ENCODE peak calls at places on chromosomes 3 and 15, in eight cellular contexts. O is PC-3; W is effector memory CD4-positive, alpha-beta T cell; Y is body of pancreas; S is lung; A is DND-41; P is psoas muscle; D is H1. R is an unnamed sample.

GRCh38 chr15:60592386-60593339 is 113.7 kb upstream of the ICE2 start:
- DNase-seq in O (peak; percentile 46), W (peak; percentile 83), Y (peak; percentile 93), S (peak; percentile 82), A (peak; percentile 61), P (peak; percentile 88), D (no peak), R (peak; percentile 91)

GRCh38 chr15:29101491-29101890 is 168.1 kb downstream of the NSMCE3 start:
- DNase-seq in O (no peak), W (no peak), Y (no peak), S (no peak), A (no peak), P (no peak), D (no peak), R (no peak)

GRCh38 chr15:101188517-101189340 is 63.1 kb downstream of the CHSY1 start:
- DNase-seq in O (peak; percentile 29), W (no peak), Y (no peak), S (no peak), A (no peak), P (no peak), D (no peak), R (peak; percentile 60)

GRCh38 chr3:115100172-115100571 is 46.9 kb downstream of the ZBTB20 start:
- DNase-seq in O (peak; percentile 22), W (peak; percentile 9), Y (peak; percentile 33), S (no peak), A (peak; percentile 75), P (no peak), D (no peak), R (peak; percentile 81)

GRCh38 chr3:154852515-154852914 is 227.6 kb upstream of the MME start:
- DNase-seq in O (peak; percentile 57), W (no peak), Y (no peak), S (no peak), A (no peak), P (no peak), D (no peak), R (no peak)

GRCh38 chr3:46701211-46701939 is at the start of gene TMIE:
- DNase-seq in O (no peak), W (no peak), Y (no peak), S (no peak), A (no peak), P (peak; percentile 54), D (no peak), R (peak; percentile 28)

GRCh38 chr3:98772022-98772421 is 8.9 kb downstream of the ST3GAL6 start:
- DNase-seq in O (no peak), W (no peak), Y (no peak), S (no peak), A (no peak), P (no peak), D (no peak), R (no peak)

GRCh38 chr3:46811615-46812236 is 51.5 kb downstream of the MYL3 start:
- DNase-seq in O (no peak), W (no peak), Y (peak; percentile 75), S (no peak), A (no peak), P (no peak), D (peak; percentile 31), R (no peak)

GRCh38 chr3:10008588-10009344 is 17.5 kb upstream of the FANCD2 start:
- DNase-seq in O (peak; percentile 86), W (peak; percentile 82), Y (peak; percentile 94), S (peak; percentile 86), A (peak; percentile 34), P (peak; percentile 86), D (no peak), R (peak; percentile 87)

GRCh38 chr15:68335251-68335650 is 57.7 kb downstream of the FEM1B start:
- DNase-seq in O (peak; percentile 37), W (no peak), Y (peak; percentile 71), S (no peak), A (no peak), P (peak; percentile 39), D (no peak), R (no peak)

GRCh38 chr3:127417709-127418559 is 130.1 kb upstream of the PRR20G start:
- DNase-seq in O (no peak), W (no peak), Y (peak; percentile 17), S (peak; percentile 37), A (no peak), P (peak; percentile 52), D (no peak), R (no peak)

GRCh38 chr3:170476291-170476690 is 57.6 kb downstream of the CLDN11 start:
- DNase-seq in O (peak; percentile 20), W (no peak), Y (no peak), S (no peak), A (no peak), P (no peak), D (no peak), R (no peak)

GRCh38 chr3:37693791-37694194 is 167.9 kb upstream of the CTDSPL start:
- DNase-seq in O (no peak), W (no peak), Y (no peak), S (no peak), A (no peak), P (no peak), D (no peak), R (no peak)

GRCh38 chr3:178325330-178325729 is 210.9 kb upstream of the KCNMB2 start:
- DNase-seq in O (peak; percentile 61), W (no peak), Y (no peak), S (no peak), A (no peak), P (no peak), D (no peak), R (no peak)

GRCh38 chr15:48647963-48648362 is 2.5 kb upstream of the FBN1 start:
- DNase-seq in O (peak; percentile 28), W (no peak), Y (no peak), S (no peak), A (no peak), P (no peak), D (no peak), R (peak; percentile 19)

DNA sequence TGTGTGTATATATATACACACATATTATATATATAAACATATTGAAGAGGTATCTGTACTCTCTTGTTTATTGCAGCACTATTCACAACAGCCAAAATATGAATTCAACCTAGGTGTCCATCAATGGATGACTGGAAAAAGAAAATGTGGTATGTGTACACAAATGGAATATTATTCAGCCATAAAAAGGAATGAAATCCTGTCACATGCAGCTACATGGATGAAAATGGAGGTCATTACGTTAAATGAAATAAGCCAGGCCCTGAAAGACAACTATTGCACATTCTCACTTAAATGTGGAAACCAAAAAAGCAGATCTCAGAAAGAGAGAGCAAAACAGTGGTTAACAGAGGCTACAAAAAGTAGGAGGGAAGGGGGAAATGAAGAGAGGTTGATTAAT is 49.5 kb downstream of the CEP70 start:
- DNase-seq in O (no peak), W (no peak), Y (no peak), S (no peak), A (no peak), P (no peak), D (no peak), R (no peak)
- H3K9me3 ChIP-seq in O (no peaks in the 10 kb centered on the region), W (peaks cover 9% of the 10 kb centered on the region), Y (no peaks in the 10 kb centered on the region), S (peaks cover 27% of the 10 kb centered on the region), A (peaks cover 75% of the 10 kb centered on the region), P (peaks cover 14% of the 10 kb centered on the region), D (peaks cover 17% of the 10 kb centered on the region), R (peaks cover 33% of the 10 kb centered on the region)

DNA sequence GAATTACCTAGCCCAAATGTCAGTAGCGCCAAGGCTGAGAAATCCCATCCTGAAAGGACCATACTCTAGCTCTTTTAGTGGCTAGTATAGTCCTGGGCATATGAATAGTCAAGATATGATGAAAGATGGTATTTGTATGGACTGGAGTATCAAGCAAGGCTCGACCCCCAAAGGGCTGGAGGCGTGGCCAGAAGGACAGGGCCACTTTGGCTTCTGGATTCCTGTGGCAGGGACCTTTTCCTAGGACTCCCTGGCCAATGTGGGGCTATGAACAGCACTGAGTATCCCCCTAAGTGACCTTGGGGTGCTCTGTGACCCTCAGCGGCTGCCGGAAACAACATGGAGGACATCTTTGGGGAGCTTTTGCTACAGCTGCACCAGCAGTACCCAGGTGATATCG is 6.0 kb downstream of the MPI start:
- DNase-seq in O (no peak), W (no peak), Y (no peak), S (no peak), A (no peak), P (no peak), D (no peak), R (no peak)
- H3K36me3 ChIP-seq in O (peaks cover 23% of the 10 kb centered on the region), W (peaks cover 16% of the 10 kb centered on the region), Y (no peaks in the 10 kb centered on the region), S (peaks cover 32% of the 10 kb centered on the region), A (peaks cover 63% of the 10 kb centered on the region), P (peaks cover 21% of the 10 kb centered on the region), D (peaks cover 46% of the 10 kb centered on the region), R (peaks cover 7% of the 10 kb centered on the region)

GRCh38 chr3:33699275-33699674 is 18.8 kb downstream of the CLASP2 start:
- DNase-seq in O (no peak), W (no peak), Y (no peak), S (no peak), A (no peak), P (no peak), D (no peak), R (no peak)
- H3K9me3 ChIP-seq in O (no peaks in the 10 kb centered on the region), W (no peaks in the 10 kb centered on the region), Y (no peaks in the 10 kb centered on the region), S (no peaks in the 10 kb centered on the region), A (peaks cover 15% of the 10 kb centered on the region), P (peaks cover 7% of the 10 kb centered on the region), D (peaks cover 16% of the 10 kb centered on the region), R (no peaks in the 10 kb centered on the region)

GRCh38 chr3:196048922-196049566 is 32.8 kb downstream of the TFRC start:
- DNase-seq in O (no peak), W (no peak), Y (no peak), S (no peak), A (no peak), P (no peak), D (no peak), R (no peak)
- H3K36me3 ChIP-seq in O (peaks cover 53% of the 10 kb centered on the region), W (peaks cover 54% of the 10 kb centered on the region), Y (peaks cover 8% of the 10 kb centered on the region), S (peaks cover 13% of the 10 kb centered on the region), A (peaks cover 77% of the 10 kb centered on the region), P (peaks cover 16% of the 10 kb centered on the region), D (peaks cover 52% of the 10 kb centered on the region), R (peaks cover 46% of the 10 kb centered on the region)

DNA sequence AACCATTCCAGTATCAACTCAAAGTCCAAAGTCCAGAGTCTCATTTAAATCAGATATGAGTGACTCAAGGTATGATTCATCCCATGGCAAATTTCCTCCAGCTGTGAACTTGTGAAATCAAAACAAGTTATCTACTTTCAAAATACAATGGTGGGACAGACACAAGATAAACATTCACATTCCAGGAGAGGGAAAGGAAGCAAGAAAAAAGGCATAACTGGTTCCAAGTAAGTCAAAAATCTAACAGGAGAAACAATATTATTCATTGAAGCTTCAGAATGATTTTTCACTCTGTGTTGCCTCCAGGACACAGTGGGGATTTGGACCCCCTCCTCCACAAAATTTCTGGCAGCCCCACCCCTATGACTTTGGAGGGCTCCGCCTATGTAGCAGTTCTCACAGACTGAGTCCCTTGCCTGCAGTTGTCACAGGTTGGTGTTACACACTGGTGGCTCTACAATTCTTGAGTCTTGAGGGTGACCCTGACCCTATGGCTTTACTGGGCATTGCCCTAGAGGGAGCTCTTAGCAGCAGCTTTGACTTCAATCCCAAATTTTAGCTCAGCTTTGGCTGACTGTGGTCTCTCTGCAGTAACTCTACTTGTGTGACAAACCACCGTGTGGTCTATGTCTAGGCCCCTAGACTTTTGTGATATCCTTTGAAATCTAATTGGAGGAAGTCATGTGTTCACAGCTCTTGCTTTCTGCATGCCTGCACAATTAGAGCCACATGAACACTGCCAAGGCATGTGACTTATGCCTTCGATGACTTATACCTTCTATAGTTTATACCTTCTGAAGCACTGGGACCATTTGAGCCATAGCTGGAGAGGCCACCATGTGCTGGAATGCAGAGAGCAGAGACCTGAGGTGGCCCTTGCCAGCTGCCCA is 644.2 kb downstream of the GRM7 start:
- DNase-seq in O (peak; percentile 70), W (no peak), Y (no peak), S (no peak), A (no peak), P (no peak), D (no peak), R (peak; percentile 23)
- H3K9me3 ChIP-seq in O (peaks cover 17% of the 10 kb centered on the region), W (no peaks in the 10 kb centered on the region), Y (no peaks in the 10 kb centered on the region), S (peaks cover 3% of the 10 kb centered on the region), A (no peaks in the 10 kb centered on the region), P (no peaks in the 10 kb centered on the region), D (no peaks in the 10 kb centered on the region), R (peaks cover 11% of the 10 kb centered on the region)

R was measured in SJCRH30.